ENCODE peak calls at places on chromosome 7, in five cellular contexts. V, F, C, E and I are unnamed samples. For H3K36me3 and H3K27me3, the result is how much of the 10 kb centered on the place peaks cover.

GRCh38 chr7:114310344-114311118 is 104.1 kb upstream of the FOXP2 start:
- DNase-seq in V (no peak), C (no peak), F (no peak), E (no peak), I (no peak)

GRCh38 chr7:90817846-90818245 is 221.7 kb downstream of the CDK14 start:
- DNase-seq in F (no peak), C (no peak), V (no peak), E (no peak), I (no peak)

GRCh38 chr7:125644113-125644512 is 714.5 kb upstream of the POT1 start:
- DNase-seq in V (no peak), F (no peak), C (no peak), E (no peak), I (no peak)

GRCh38 chr7:80127412-80128150 is 7.0 kb upstream of the GNAI1 start:
- DNase-seq in V (no peak), E (no peak), C (no peak), F (no peak), I (no peak)

GRCh38 chr7:142451346-142451745 is 193.5 kb upstream of the PRSS58 start:
- DNase-seq in V (no peak), E (no peak), C (no peak), F (no peak), I (no peak)

GRCh38 chr7:45162943-45163691 is 5.5 kb downstream of the RAMP3 start:
- DNase-seq in E (no peak), C (peak), F (no peak), V (no peak), I (no peak)

GRCh38 chr7:66055321-66055956 is 20.2 kb upstream of the ASL start:
- DNase-seq in E (no peak), C (no peak), F (no peak), V (no peak), I (no peak)

GRCh38 chr7:36967387-36967786 is 243.1 kb upstream of the AOAH start:
- DNase-seq in V (peak), F (peak), C (no peak), E (peak), I (no peak)

GRCh38 chr7:131369354-131369753 is 41.7 kb downstream of the MKLN1 start:
- DNase-seq in F (no peak), E (no peak), V (no peak), C (no peak), I (no peak)

GRCh38 chr7:25360471-25360870 is 132.2 kb upstream of the NPVF start:
- DNase-seq in V (no peak), C (no peak), E (no peak), F (no peak), I (peak)

GRCh38 chr7:101820703-101821102 is 3.3 kb downstream of the CUX1 start:
- DNase-seq in F (no peak), C (no peak), V (no peak), E (no peak), I (no peak)

GRCh38 chr7:26583094-26583493 is 281.3 kb downstream of the SKAP2 start:
- DNase-seq in E (no peak), C (no peak), V (no peak), F (no peak), I (no peak)

GRCh38 chr7:66800591-66800990 is 60.1 kb downstream of the RABGEF1 start:
- DNase-seq in C (no peak), F (no peak), V (no peak), E (no peak), I (no peak)

GRCh38 chr7:127107601-127108007 is 145.1 kb downstream of the GRM8 start:
- DNase-seq in F (no peak), C (no peak), V (no peak), E (peak), I (peak)

GRCh38 chr7:45324683-45325237 is 167.2 kb downstream of the RAMP3 start:
- DNase-seq in C (no peak), F (no peak), V (no peak), E (peak), I (no peak)

GRCh38 chr7:6228363-6228762 is 44.1 kb downstream of the CYTH3 start:
- DNase-seq in E (peak), F (no peak), C (no peak), V (peak), I (no peak)

GRCh38 chr7:133429371-133429770 is 176.5 kb downstream of the EXOC4 start:
- DNase-seq in C (no peak), V (no peak), E (no peak), F (no peak), I (no peak)

GRCh38 chr7:3309140-3309539 is 8.1 kb downstream of the SDK1 start:
- DNase-seq in V (no peak), F (no peak), C (no peak), E (no peak), I (no peak)

GRCh38 chr7:123115331-123115730 is 84.4 kb downstream of the SLC13A1 start:
- DNase-seq in E (no peak), C (no peak), V (no peak), F (no peak), I (no peak)

GRCh38 chr7:82443044-82443800 is at the start of gene CACNA2D1:
- DNase-seq in F (peak), V (peak), C (no peak), E (peak), I (peak)

GRCh38 chr7:117014673-117015133 is 61.4 kb downstream of the ST7 start:
- DNase-seq in E (peak), F (no peak), V (peak), C (peak), I (peak)

GRCh38 chr7:127034171-127034806 is 218.5 kb downstream of the GRM8 start:
- DNase-seq in C (no peak), F (no peak), V (no peak), E (no peak), I (no peak)

GRCh38 chr7:106187613-106188350 is 75.7 kb upstream of the SYPL1 start:
- DNase-seq in F (no peak), C (no peak), E (no peak), V (no peak), I (no peak)

GRCh38 chr7:25395976-25396375 is 167.7 kb upstream of the NPVF start:
- DNase-seq in E (no peak), V (no peak), C (no peak), F (no peak), I (no peak)

GRCh38 chr7:140639366-140640053 is 1.1 kb downstream of the DENND2A start:
- DNase-seq in F (peak), V (peak), E (no peak), C (peak), I (no peak)

GRCh38 chr7:113622796-113623195 is 296.0 kb downstream of the PPP1R3A start:
- DNase-seq in V (no peak), F (no peak), E (no peak), C (no peak), I (no peak)

GRCh38 chr7:45662018-45662417 is 87.8 kb downstream of the ADCY1 start:
- DNase-seq in F (no peak), C (no peak), E (no peak), V (no peak), I (peak)

GRCh38 chr7:55516399-55516798 is 55.9 kb downstream of the VOPP1 start:
- DNase-seq in E (no peak), C (no peak), V (no peak), F (no peak), I (no peak)

GRCh38 chr7:99014113-99014985 is 129.6 kb downstream of the SMURF1 start:
- DNase-seq in C (no peak), E (no peak), V (peak), F (no peak), I (no peak)
- H3K36me3 ChIP-seq in C (half or more), E (half or more), V (under half), F (under half), I (under half)

GRCh38 chr7:135445690-135446089 is 64.2 kb downstream of the CNOT4 start:
- DNase-seq in C (no peak), E (no peak), F (no peak), V (no peak), I (no peak)
- H3K27me3 ChIP-seq in C (under half), E (under half), F (under half), V (under half), I (under half)

GRCh38 chr7:57343901-57344622 is 105.9 kb upstream of the ZNF716 start:
- DNase-seq in F (peak), V (no peak), C (no peak), E (no peak), I (no peak)
- H3K36me3 ChIP-seq in F (under half), V (under half), C (under half), E (under half), I (under half)

DNA sequence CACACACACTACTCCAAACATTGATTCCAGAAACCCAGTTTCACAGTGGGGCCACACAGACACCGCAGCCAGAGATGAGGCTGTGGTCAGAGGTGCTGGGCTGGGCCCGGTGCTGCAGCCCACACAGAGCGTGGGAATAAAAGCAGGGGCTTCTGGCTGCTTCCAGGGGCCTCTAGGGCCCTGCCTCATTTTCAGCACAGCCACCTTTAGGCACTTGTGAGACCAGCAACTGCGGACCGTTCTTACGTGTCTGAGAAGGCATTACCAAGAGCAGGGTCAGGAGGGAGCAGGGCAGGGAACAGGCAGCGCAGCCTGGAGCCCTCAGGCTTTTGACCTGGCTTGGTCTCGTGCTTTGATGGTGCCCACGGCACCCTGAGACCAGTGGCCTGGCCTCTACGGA is 270.4 kb downstream of the DNAJB6 start:
- DNase-seq in C (peak), V (no peak), E (no peak), F (peak), I (no peak)
- H3K27me3 ChIP-seq in C (under half), V (under half), E (under half), F (under half), I (under half)

DNA sequence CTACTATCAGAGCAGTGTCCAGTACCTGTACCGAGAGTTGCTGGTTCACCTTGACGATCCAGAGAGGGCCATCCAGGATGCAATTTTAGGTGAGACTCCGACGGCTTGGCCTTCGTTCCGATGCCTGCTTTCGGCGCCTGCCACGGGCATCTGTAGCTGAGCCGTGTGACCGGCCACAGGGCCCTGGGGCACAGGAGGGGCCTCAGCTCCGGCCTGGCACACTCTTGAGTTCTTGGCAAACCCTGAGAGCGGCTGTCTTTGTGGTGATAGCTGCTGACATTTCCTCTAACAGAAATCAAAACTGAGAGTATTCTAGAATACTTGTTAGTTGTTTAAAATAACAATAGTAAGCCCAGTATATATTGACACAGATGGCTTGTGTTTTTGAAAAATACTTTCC is 52.2 kb upstream of the SUN1 start:
- DNase-seq in C (no peak), F (peak), V (no peak), E (no peak), I (no peak)
- H3K36me3 ChIP-seq in C (under half), F (under half), V (under half), E (under half), I (under half)

DNA sequence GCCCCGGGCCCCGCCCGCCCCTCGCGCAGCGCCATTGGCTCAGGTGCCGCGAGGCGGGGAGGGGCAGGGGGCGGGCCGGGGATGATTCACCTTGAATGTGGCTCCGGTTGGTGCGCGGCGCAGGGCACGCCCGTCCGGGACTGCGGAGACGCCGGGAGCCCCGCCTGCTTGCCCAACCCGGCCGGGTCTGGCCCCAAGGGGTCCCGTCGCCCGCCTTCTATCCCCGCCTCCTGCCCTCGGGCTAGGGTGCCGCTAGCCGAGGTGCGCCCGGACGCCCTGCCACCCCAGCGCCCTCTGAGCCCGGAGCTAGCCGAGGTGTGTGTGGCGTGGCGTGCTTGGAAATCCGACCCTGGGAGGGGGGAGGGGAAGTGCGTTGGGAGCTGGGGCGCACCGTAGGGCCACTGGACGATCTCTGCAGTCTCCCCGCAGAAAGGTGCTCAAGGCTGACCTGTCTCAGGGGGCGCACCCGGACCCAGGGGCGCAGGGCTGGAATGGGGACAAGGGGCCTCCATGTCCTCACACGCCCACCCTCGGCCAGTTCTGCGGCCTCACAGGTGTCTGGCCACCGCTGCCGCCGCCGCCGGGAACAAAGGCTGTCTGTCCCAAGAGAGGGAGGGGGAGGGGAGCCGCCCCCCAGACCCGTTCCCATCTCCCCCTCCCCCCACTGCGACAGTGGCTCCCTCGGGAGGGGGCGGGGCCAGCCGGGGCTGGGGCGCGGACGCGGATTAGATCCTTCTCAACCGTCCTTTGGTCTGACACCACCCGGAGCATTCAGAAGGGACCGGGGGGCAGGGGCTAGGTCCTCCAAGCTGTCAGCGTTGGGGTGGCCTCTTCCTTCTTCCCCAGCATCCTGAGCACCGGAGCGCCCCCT is 169.0 kb downstream of the NRF1 start:
- DNase-seq in C (peak), F (no peak), E (peak), V (peak), I (peak)
- H3K27me3 ChIP-seq in C (half or more), F (half or more), E (half or more), V (under half), I (under half)

GRCh38 chr7:16702433-16702832 is 51.1 kb upstream of the TSPAN13 start:
- DNase-seq in F (no peak), C (no peak), V (no peak), E (no peak), I (no peak)
- H3K36me3 ChIP-seq in F (under half), C (half or more), V (under half), E (half or more), I (under half)

GRCh38 chr7:151896486-151896885 is 19.6 kb upstream of the PRKAG2 start:
- DNase-seq in V (no peak), C (peak), E (no peak), F (no peak), I (no peak)
- H3K27me3 ChIP-seq in V (under half), C (under half), E (under half), F (under half), I (under half)